ENCODE peak calls at places on chromosome 6, in four cellular contexts. A is HepG2, C is GM12878, B is K562. X is an unnamed sample.
A peak's percentile ranks its signal among the peaks of the same experiment; 100 is the strongest.

GRCh38 chr6:73579851-73580246 is 59.0 kb upstream of the EEF1A1 start:
- DNase-seq in B (peak; percentile 57), C (peak; percentile 15), A (peak; percentile 81), X (peak; percentile 92)

GRCh38 chr6:1619666-1620503 is 10.2 kb downstream of the FOXC1 start:
- DNase-seq in C (no peak), A (no peak), B (no peak), X (peak; percentile 75)

GRCh38 chr6:2999621-3000455 is at the start of gene NQO2:
- DNase-seq in C (peak; percentile 13), B (peak; percentile 100), A (peak; percentile 76), X (peak; percentile 95)

GRCh38 chr6:162973141-162973872 is 245.5 kb downstream of the PACRG start:
- DNase-seq in B (no peak), A (no peak), C (no peak), X (no peak)

GRCh38 chr6:141426400-141426980 is 706.2 kb upstream of the GJE1 start:
- DNase-seq in C (no peak), B (no peak), A (no peak), X (no peak)

GRCh38 chr6:132648356-132648755 is 10.6 kb downstream of the TAAR1 start:
- DNase-seq in B (no peak), A (no peak), C (no peak), X (no peak)

GRCh38 chr6:56864171-56864616 is 90.7 kb upstream of the BEND6 start:
- DNase-seq in A (no peak), C (no peak), B (no peak), X (no peak)

GRCh38 chr6:25342784-25343183 is 63.6 kb downstream of the CARMIL1 start:
- DNase-seq in C (no peak), B (no peak), A (no peak), X (no peak)

GRCh38 chr6:135088818-135089809 is 34.5 kb upstream of the HBS1L start:
- DNase-seq in A (peak; percentile 25), B (peak; percentile 52), C (peak; percentile 63), X (peak; percentile 72)

GRCh38 chr6:145733207-145733606 is 2.1 kb downstream of the EPM2A start:
- DNase-seq in A (no peak), B (no peak), C (no peak), X (no peak)

GRCh38 chr6:170020041-170020583 is 268.7 kb downstream of the ERMARD start:
- DNase-seq in A (no peak), B (no peak), C (no peak), X (no peak)

GRCh38 chr6:135233676-135234491 is 52.8 kb downstream of the MYB start:
- DNase-seq in B (no peak), A (no peak), C (no peak), X (no peak)

GRCh38 chr6:33621396-33622388 is 570 bp downstream of the ITPR3 start:
- DNase-seq in A (no peak), B (peak; percentile 66), C (no peak), X (peak; percentile 68)

GRCh38 chr6:38509713-38510112 is 130.0 kb downstream of the BTBD9 start:
- DNase-seq in C (no peak), A (peak; percentile 13), B (no peak), X (peak; percentile 47)
- TF ChIP-seq JUNB in C (no peak), A (no peak), B (no peak), X (no peak)

GRCh38 chr6:144063744-144064401 is 31.5 kb downstream of the SF3B5 start:
- DNase-seq in A (peak; percentile 50), C (peak; percentile 59), B (peak; percentile 96), X (peak; percentile 77)

GRCh38 chr6:144064831-144065668 is 30.3 kb downstream of the SF3B5 start:
- DNase-seq in A (no peak), C (peak; percentile 44), B (no peak), X (peak; percentile 30)

GRCh38 chr6:144062757-144063156 is 32.6 kb downstream of the SF3B5 start:
- DNase-seq in C (no peak), B (no peak), A (no peak), X (no peak)

GRCh38 chr6:144064402-144064830 is 31.0 kb downstream of the SF3B5 start:
- DNase-seq in B (peak; percentile 52), A (no peak), C (no peak), X (peak; percentile 66)

GRCh38 chr6:144063246-144063743 is 32.1 kb downstream of the SF3B5 start:
- DNase-seq in B (peak; percentile 29), C (no peak), A (no peak), X (peak; percentile 49)
- TF ChIP-seq EZH2 in B (no peak), C (no peak), A (peak; percentile 72), X (no peak)

GRCh38 chr6:41775293-41775882 is 4.3 kb downstream of the FRS3 start:
- DNase-seq in A (no peak), C (no peak), B (no peak), X (no peak)

GRCh38 chr6:41777886-41778285 is 1.8 kb downstream of the FRS3 start:
- DNase-seq in B (no peak), A (no peak), C (no peak), X (no peak)

GRCh38 chr6:41771058-41771983 is 8.4 kb downstream of the FRS3 start:
- DNase-seq in C (no peak), B (no peak), A (no peak), X (no peak)

GRCh38 chr6:41778895-41779294 is 805 bp downstream of the FRS3 start:
- DNase-seq in A (no peak), B (no peak), C (no peak), X (no peak)

GRCh38 chr6:41774841-41775240 is 4.9 kb downstream of the FRS3 start:
- DNase-seq in A (no peak), C (no peak), B (no peak), X (no peak)
- TF ChIP-seq JUNB in A (no peak), C (no peak), B (no peak), X (no peak)

DNA sequence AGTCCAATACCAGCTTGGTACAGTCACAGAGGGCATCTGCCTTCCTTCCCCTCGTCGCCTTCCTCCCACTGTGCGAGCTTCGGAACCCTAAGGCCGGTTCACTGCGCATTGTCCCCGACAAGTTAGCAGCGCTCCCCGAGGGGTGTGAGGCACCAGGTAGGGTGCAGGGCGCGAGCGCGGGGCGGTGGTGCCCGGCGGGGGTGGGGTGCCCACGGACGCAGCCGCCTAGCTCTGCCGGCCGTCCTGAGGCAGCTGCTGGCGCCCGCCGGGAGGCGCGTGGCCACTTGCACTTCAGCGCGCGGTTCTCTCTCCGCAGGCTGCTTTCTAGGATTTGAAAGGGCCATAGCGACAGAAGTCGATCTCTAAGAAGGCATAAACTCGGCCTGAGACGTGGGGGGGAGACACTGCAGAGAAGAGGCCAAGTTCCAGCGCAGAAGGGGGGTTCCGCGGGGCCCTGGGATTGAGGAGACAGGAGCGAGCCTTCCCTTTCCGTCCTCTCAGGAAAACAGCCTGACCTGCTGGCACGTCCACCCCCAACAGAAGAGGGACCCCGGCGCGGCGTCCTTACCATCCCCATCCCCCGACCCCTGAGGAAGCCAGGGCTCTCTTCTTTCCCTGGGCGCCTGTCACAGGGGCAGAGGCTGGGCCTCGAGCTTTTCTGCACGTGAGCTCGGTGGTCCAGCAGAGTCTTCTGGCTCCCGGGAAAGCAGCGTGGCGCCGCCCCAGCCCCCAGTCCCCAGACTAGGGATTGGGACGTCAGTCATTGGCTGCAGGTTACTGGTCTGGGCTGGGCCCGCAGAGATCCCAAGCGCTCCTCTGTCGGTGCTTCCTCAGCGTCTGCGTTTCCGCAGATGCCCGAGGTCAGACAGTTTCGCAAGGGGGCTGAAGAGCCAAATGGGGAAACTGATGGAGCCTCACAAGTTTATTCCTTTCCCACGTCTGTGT is 15.6 kb upstream of the PRDM13 start:
- DNase-seq in A (no peak), B (no peak), C (no peak), X (peak; percentile 72)
- TF ChIP-seq EZH2 in A (no peak), B (no peak), C (no peak), X (peak; percentile 97)

DNA sequence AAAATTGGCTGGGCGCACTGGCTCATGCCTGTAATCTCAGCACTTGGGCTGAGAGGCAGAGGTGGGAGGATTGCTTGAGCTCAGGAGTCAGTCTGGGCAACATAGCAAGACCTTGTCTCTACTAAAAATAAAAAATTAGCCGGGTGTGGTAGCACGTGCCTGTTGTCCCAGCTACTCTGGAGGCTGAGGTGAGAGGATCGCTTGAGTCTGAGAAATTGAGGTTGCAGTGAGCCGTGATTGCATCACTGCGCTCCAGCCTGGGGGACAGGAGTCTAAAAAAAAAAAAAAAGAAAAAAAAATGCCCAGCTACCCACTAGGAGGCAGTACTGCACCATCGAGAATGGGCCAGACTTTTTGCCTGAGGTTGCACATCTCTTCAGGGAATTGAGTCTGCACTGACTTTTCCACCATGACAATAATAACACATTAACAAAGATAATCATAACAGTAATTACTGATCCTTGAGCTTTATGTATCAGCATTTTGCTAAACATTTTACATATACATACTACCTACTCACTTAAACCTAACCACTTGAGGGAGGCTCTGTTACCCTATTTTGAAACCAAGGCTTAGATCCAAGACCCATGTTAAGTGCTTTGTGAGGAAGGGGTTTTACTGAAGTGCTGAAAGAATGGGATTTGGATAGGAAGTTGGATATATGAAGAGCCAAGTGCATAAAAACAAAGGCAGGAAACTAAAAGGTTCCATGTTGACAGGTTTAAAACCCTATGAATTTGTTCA is 21.0 kb downstream of the SRSF3 start:
- DNase-seq in B (peak; percentile 75), C (no peak), A (peak; percentile 61), X (peak; percentile 81)
- TF ChIP-seq JUNB in B (no peak), C (no peak), A (no peak), X (no peak)

X was measured in GM23338.